ENCODE peak calls at places on chromosomes 16 and 17, in five cellular contexts. One of them, this sample, is unnamed.

GRCh38 chr17:8253801-8254200 is 4.7 kb downstream of the PFAS start:
- DNase-seq in neural progenitor cell: peak
- DNase-seq in HCT116: peak
- DNase-seq in MM.1S: no peak
- DNase-seq in SK-N-SH: no peak
- DNase-seq in this sample: no peak

GRCh38 chr17:18258356-18259038 is at the start of gene FLII:
- DNase-seq in neural progenitor cell: peak
- DNase-seq in HCT116: no peak
- DNase-seq in MM.1S: peak
- DNase-seq in SK-N-SH: peak
- DNase-seq in this sample: peak

GRCh38 chr16:30358990-30359870 is 4.1 kb upstream of the CD2BP2 start:
- DNase-seq in neural progenitor cell: no peak
- DNase-seq in HCT116: no peak
- DNase-seq in MM.1S: no peak
- DNase-seq in SK-N-SH: no peak
- DNase-seq in this sample: no peak

GRCh38 chr16:49756971-49757743 is 98.8 kb downstream of the ZNF423 start:
- DNase-seq in neural progenitor cell: no peak
- DNase-seq in HCT116: no peak
- DNase-seq in MM.1S: no peak
- DNase-seq in SK-N-SH: no peak
- DNase-seq in this sample: peak

GRCh38 chr16:28180660-28181556 is 30.9 kb downstream of the XPO6 start:
- DNase-seq in neural progenitor cell: no peak
- DNase-seq in HCT116: no peak
- DNase-seq in MM.1S: no peak
- DNase-seq in SK-N-SH: no peak
- DNase-seq in this sample: no peak

GRCh38 chr16:14070555-14070876 is 603 bp upstream of the MRTFB start:
- DNase-seq in neural progenitor cell: no peak
- DNase-seq in HCT116: no peak
- DNase-seq in MM.1S: no peak
- DNase-seq in SK-N-SH: no peak
- DNase-seq in this sample: no peak

GRCh38 chr17:58153046-58153445 is 4.9 kb downstream of the OR4D1 start:
- DNase-seq in neural progenitor cell: no peak
- DNase-seq in HCT116: no peak
- DNase-seq in MM.1S: peak
- DNase-seq in SK-N-SH: no peak
- DNase-seq in this sample: no peak

GRCh38 chr17:68461589-68461988 is 4.3 kb upstream of the WIPI1 start:
- DNase-seq in neural progenitor cell: no peak
- DNase-seq in HCT116: no peak
- DNase-seq in MM.1S: peak
- DNase-seq in SK-N-SH: no peak
- DNase-seq in this sample: no peak

GRCh38 chr16:66903544-66904427 is 14.9 kb downstream of the CDH16 start:
- DNase-seq in neural progenitor cell: no peak
- DNase-seq in HCT116: no peak
- DNase-seq in MM.1S: no peak
- DNase-seq in SK-N-SH: peak
- DNase-seq in this sample: no peak

GRCh38 chr17:10126554-10127493 is 71.6 kb downstream of the GAS7 start:
- DNase-seq in neural progenitor cell: peak
- DNase-seq in HCT116: no peak
- DNase-seq in MM.1S: no peak
- DNase-seq in SK-N-SH: peak
- DNase-seq in this sample: no peak

GRCh38 chr17:16931318-16932060 is 40.4 kb downstream of the TNFRSF13B start:
- DNase-seq in neural progenitor cell: no peak
- DNase-seq in HCT116: no peak
- DNase-seq in MM.1S: no peak
- DNase-seq in SK-N-SH: peak
- DNase-seq in this sample: no peak

GRCh38 chr17:17304521-17304985 is 1.4 kb downstream of the NT5M start:
- DNase-seq in neural progenitor cell: no peak
- DNase-seq in HCT116: no peak
- DNase-seq in MM.1S: peak
- DNase-seq in SK-N-SH: no peak
- DNase-seq in this sample: no peak

GRCh38 chr17:42554250-42555121 is 1.8 kb downstream of the HSD17B1 start:
- DNase-seq in neural progenitor cell: peak
- DNase-seq in HCT116: no peak
- DNase-seq in MM.1S: peak
- DNase-seq in SK-N-SH: peak
- DNase-seq in this sample: peak

GRCh38 chr17:10557422-10557821 is 8.0 kb upstream of the MYH2 start:
- DNase-seq in neural progenitor cell: no peak
- DNase-seq in HCT116: no peak
- DNase-seq in MM.1S: no peak
- DNase-seq in SK-N-SH: no peak
- DNase-seq in this sample: no peak

GRCh38 chr17:43556292-43556691 is 10.2 kb upstream of the ETV4 start:
- DNase-seq in neural progenitor cell: no peak
- DNase-seq in HCT116: no peak
- DNase-seq in MM.1S: no peak
- DNase-seq in SK-N-SH: no peak
- DNase-seq in this sample: peak

GRCh38 chr17:62093188-62094155 is 28.4 kb upstream of the MED13 start:
- DNase-seq in neural progenitor cell: no peak
- DNase-seq in HCT116: peak
- DNase-seq in MM.1S: no peak
- DNase-seq in SK-N-SH: peak
- DNase-seq in this sample: peak

GRCh38 chr16:17470871-17471744 is at the start of gene XYLT1:
- DNase-seq in neural progenitor cell: peak
- DNase-seq in HCT116: no peak
- DNase-seq in MM.1S: peak
- DNase-seq in SK-N-SH: peak
- DNase-seq in this sample: peak

GRCh38 chr17:63540581-63540980 is 9.7 kb upstream of the DCAF7 start:
- DNase-seq in neural progenitor cell: no peak
- DNase-seq in HCT116: no peak
- DNase-seq in MM.1S: no peak
- DNase-seq in SK-N-SH: peak
- DNase-seq in this sample: no peak

GRCh38 chr16:87765473-87765775 is 362 bp downstream of the KLHDC4 start:
- DNase-seq in neural progenitor cell: no peak
- DNase-seq in HCT116: no peak
- DNase-seq in MM.1S: no peak
- DNase-seq in SK-N-SH: peak
- DNase-seq in this sample: no peak

GRCh38 chr16:84045001-84045817 is 2.6 kb upstream of the SLC38A8 start:
- DNase-seq in neural progenitor cell: peak
- DNase-seq in HCT116: no peak
- DNase-seq in MM.1S: no peak
- DNase-seq in SK-N-SH: no peak
- DNase-seq in this sample: no peak

DNA sequence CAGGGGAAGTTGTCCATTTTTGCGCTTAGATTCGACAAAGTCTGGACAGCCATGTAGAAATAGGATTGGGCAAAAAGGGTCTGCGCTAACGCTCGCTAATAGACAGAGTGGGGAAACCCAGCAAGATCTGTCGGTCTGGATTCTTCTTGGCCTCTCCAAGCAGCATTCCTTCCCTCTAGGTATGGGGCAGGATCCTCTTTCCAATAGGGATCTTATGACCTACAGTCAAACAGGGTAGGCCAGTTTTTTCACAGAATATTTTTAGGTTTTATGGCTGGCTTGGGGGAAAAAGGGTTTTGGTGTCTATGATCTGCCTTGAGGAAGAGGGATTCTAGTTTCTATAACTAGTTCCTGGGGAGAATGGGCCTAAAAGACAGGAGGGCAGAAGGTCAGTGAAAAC is 26.0 kb upstream of the GPT2 start:
- DNase-seq in neural progenitor cell: no peak
- DNase-seq in HCT116: no peak
- DNase-seq in MM.1S: no peak
- DNase-seq in SK-N-SH: no peak
- DNase-seq in this sample: no peak
- TF ChIP-seq CTCF in neural progenitor cell: no peak
- TF ChIP-seq CTCF in HCT116: no peak
- TF ChIP-seq CTCF in MM.1S: no peak
- TF ChIP-seq CTCF in SK-N-SH: no peak
- TF ChIP-seq CTCF in this sample: no peak

DNA sequence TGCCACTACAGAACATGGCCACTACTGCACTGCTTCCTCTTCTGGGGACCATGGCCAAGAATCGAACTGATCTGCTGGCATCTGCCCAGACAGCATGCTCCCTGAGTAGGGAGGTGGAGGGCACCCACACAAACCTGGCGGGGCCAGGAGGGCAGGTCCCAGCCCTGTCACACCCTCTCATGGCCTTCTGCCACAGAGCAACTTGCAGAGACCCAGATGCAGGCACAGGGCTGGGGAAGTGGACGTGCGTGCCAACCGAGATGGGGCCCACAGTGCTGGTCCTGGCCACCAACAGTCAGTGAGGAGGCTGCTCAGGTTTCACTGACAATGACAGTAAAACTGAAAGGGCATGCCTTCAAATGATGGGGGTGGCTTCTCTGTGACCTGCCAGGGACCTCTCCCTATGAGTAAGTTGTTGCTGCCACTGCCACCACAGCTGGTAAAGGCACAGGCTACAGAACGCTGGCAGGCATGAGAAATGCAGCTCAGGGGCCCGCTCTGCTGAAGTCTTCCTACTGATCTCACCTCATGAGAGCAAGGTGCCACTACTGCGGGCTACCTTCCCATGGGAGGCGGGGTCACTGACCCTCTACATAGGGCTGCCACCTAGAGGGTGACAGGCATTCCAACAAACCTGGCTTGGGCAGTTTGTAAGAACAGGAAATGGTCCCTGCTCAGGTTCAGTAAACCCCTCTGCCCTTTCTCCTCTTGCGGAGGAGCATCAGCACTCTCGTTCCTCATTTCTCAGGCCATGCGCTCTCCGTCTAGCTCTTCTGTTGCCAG is 15.5 kb downstream of the HIC1 start:
- DNase-seq in neural progenitor cell: no peak
- DNase-seq in HCT116: no peak
- DNase-seq in MM.1S: no peak
- DNase-seq in SK-N-SH: no peak
- DNase-seq in this sample: no peak
- TF ChIP-seq EZH2phosphoT487 in neural progenitor cell: no peak
- TF ChIP-seq EZH2phosphoT487 in HCT116: no peak
- TF ChIP-seq EZH2phosphoT487 in MM.1S: no peak
- TF ChIP-seq EZH2phosphoT487 in SK-N-SH: no peak
- TF ChIP-seq EZH2phosphoT487 in this sample: no peak

DNA sequence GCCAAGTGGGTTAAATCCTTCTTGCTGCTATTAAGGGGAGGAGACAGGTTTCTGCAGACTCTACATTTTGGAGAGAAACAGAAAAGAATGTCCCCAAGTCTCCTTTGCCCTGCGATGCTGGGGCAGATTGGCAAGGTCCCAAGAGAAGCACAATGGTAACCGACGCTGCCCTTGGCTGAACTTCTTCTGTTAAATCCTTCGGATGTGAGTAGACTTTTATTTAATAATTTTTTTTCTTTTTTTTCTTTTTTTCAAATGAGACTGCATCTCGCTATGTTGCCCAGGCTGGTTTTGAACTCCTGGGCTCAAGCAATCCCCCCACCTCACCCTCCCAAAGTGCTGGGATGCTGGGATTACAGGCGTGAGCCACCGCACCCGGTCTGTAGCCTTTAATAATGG is 13.9 kb downstream of the ATP5PD start:
- DNase-seq in neural progenitor cell: no peak
- DNase-seq in HCT116: no peak
- DNase-seq in MM.1S: no peak
- DNase-seq in SK-N-SH: no peak
- DNase-seq in this sample: peak
- H3K9ac ChIP-seq in neural progenitor cell: no peak
- H3K9ac ChIP-seq in HCT116: peak
- H3K9ac ChIP-seq in MM.1S: peak
- H3K9ac ChIP-seq in SK-N-SH: peak
- H3K9ac ChIP-seq in this sample: peak

DNA sequence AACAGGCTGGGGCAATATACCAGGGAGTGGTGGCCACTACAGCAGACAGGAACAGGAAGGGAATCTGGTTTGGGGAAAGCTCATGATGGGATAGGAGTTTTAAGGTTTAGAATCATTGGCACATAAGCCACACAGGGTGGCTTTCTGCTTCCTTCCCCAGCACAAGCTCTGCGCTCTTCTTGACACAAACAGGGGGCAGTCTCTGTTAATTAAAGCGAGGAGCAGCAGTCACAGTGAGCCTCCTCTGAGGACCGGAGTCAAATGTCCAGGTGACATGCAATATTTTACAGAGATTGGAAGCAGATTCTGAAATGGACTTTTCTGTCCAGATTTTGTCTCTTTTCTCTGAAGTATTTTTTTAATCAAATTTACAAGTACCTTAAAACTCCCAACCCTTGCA is 2.8 kb upstream of the SHISA9 start:
- DNase-seq in neural progenitor cell: peak
- DNase-seq in HCT116: no peak
- DNase-seq in MM.1S: no peak
- DNase-seq in SK-N-SH: no peak
- DNase-seq in this sample: no peak
- TF ChIP-seq CTCF in neural progenitor cell: peak
- TF ChIP-seq CTCF in HCT116: no peak
- TF ChIP-seq CTCF in MM.1S: no peak
- TF ChIP-seq CTCF in SK-N-SH: no peak
- TF ChIP-seq CTCF in this sample: no peak

GRCh38 chr17:82269882-82270500 is 3.5 kb downstream of the CSNK1D start:
- DNase-seq in neural progenitor cell: no peak
- DNase-seq in HCT116: no peak
- DNase-seq in MM.1S: no peak
- DNase-seq in SK-N-SH: no peak
- DNase-seq in this sample: no peak
- TF ChIP-seq EZH2phosphoT487 in neural progenitor cell: no peak
- TF ChIP-seq EZH2phosphoT487 in HCT116: no peak
- TF ChIP-seq EZH2phosphoT487 in MM.1S: no peak
- TF ChIP-seq EZH2phosphoT487 in SK-N-SH: no peak
- TF ChIP-seq EZH2phosphoT487 in this sample: no peak

GRCh38 chr16:11253995-11254912 is 1.8 kb downstream of the SOCS1 start:
- DNase-seq in neural progenitor cell: no peak
- DNase-seq in HCT116: no peak
- DNase-seq in MM.1S: no peak
- DNase-seq in SK-N-SH: no peak
- DNase-seq in this sample: no peak
- H3K9ac ChIP-seq in neural progenitor cell: no peak
- H3K9ac ChIP-seq in HCT116: peak
- H3K9ac ChIP-seq in MM.1S: no peak
- H3K9ac ChIP-seq in SK-N-SH: peak
- H3K9ac ChIP-seq in this sample: peak

GRCh38 chr17:66171172-66171571 is 20.8 kb downstream of the CEP112 start:
- DNase-seq in neural progenitor cell: no peak
- DNase-seq in HCT116: no peak
- DNase-seq in MM.1S: no peak
- DNase-seq in SK-N-SH: no peak
- DNase-seq in this sample: no peak

GRCh38 chr17:66167189-66167815 is 24.6 kb downstream of the CEP112 start:
- DNase-seq in neural progenitor cell: no peak
- DNase-seq in HCT116: no peak
- DNase-seq in MM.1S: peak
- DNase-seq in SK-N-SH: no peak
- DNase-seq in this sample: no peak

GRCh38 chr17:66169839-66170238 is 22.1 kb downstream of the CEP112 start:
- DNase-seq in neural progenitor cell: no peak
- DNase-seq in HCT116: no peak
- DNase-seq in MM.1S: no peak
- DNase-seq in SK-N-SH: no peak
- DNase-seq in this sample: no peak

GRCh38 chr17:66165537-66166123 is 26.3 kb downstream of the CEP112 start:
- DNase-seq in neural progenitor cell: peak
- DNase-seq in HCT116: peak
- DNase-seq in MM.1S: peak
- DNase-seq in SK-N-SH: peak
- DNase-seq in this sample: peak
- TF ChIP-seq CTCF in neural progenitor cell: peak
- TF ChIP-seq CTCF in HCT116: peak
- TF ChIP-seq CTCF in MM.1S: peak
- TF ChIP-seq CTCF in SK-N-SH: peak
- TF ChIP-seq CTCF in this sample: peak